ENCODE peak calls at places on chromosomes 6 and 20, in five cellular contexts. Z, K, E, R and G are unnamed samples.

GRCh38 chr6:92125681-92126080 is 1293.7 kb downstream of the EPHA7 start:
- DNase-seq in Z (no peak), K (no peak), E (no peak), R (no peak), G (no peak)

GRCh38 chr6:6366778-6367177 is 46.3 kb upstream of the F13A1 start:
- DNase-seq in Z (no peak), K (no peak), E (no peak), R (no peak), G (no peak)

GRCh38 chr20:35283441-35284266 is 918 bp downstream of the EIF6 start:
- DNase-seq in Z (no peak), K (no peak), E (no peak), R (no peak), G (no peak)

GRCh38 chr20:1491281-1491840 is at the start of gene SIRPB2:
- DNase-seq in Z (no peak), K (no peak), E (no peak), R (no peak), G (no peak)

GRCh38 chr20:4230651-4231050 is 215.3 kb upstream of the RNF24 start:
- DNase-seq in Z (no peak), K (no peak), E (no peak), R (no peak), G (no peak)

GRCh38 chr20:47127986-47128385 is 228.5 kb downstream of the ZMYND8 start:
- DNase-seq in Z (no peak), K (peak; percentile 14), E (peak; percentile 52), R (no peak), G (peak; percentile 76)

GRCh38 chr20:50434653-50435396 is 75.4 kb upstream of the PTPN1 start:
- DNase-seq in Z (no peak), K (no peak), E (no peak), R (no peak), G (no peak)

GRCh38 chr20:19130613-19130984 is 81.8 kb upstream of the SLC24A3 start:
- DNase-seq in Z (no peak), K (no peak), E (no peak), R (no peak), G (no peak)

GRCh38 chr20:45372646-45373352 is 5.3 kb downstream of the TP53TG5 start:
- DNase-seq in Z (no peak), K (no peak), E (peak; percentile 74), R (no peak), G (no peak)

GRCh38 chr20:61310954-61311353 is 58.9 kb downstream of the CDH4 start:
- DNase-seq in Z (no peak), K (no peak), E (no peak), R (no peak), G (no peak)

GRCh38 chr6:12348530-12349511 is 58.7 kb downstream of the EDN1 start:
- DNase-seq in Z (no peak), K (no peak), E (no peak), R (peak; percentile 84), G (no peak)

GRCh38 chr6:118501816-118502568 is 46.1 kb upstream of the PLN start:
- DNase-seq in Z (no peak), K (no peak), E (no peak), R (no peak), G (no peak)

GRCh38 chr6:149335924-149336323 is 18.4 kb downstream of the TAB2 start:
- DNase-seq in Z (no peak), K (no peak), E (peak; percentile 55), R (no peak), G (no peak)

GRCh38 chr20:3470208-3470626 is 601 bp upstream of the ATRN start:
- DNase-seq in Z (no peak), K (no peak), E (no peak), R (no peak), G (no peak)

DNA sequence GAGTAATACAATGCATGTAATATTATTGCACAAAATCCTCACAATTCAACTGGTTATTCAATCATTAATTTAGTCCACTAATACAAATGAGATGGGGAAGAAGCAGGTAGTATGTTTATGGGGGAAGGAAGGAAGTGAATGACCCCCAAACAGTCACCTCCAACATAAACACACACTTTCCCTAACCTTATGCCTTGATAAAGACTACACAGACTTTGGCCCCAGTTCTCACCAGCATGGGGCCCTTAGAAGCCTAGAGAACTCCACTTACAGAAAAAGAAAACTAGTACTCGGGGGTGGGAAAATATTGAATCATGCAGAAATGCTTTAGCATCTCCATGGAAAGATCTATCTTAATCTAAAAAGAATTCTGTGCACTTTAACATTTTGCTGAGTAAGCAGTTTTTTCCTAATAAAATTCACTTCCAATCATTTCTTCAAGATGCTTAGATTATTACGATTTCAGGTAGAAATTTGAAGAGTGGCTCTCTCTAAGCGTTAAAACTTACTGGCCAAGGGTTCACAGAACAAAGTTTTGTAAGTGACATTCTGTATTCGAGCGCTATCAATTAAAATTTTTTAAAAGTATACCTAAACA is 18.8 kb downstream of the ARHGAP18 start:
- DNase-seq in Z (no peak), K (no peak), E (no peak), R (no peak), G (no peak)
- H3K36me3 ChIP-seq in Z (no peaks in the 10 kb centered on the region), K (no peaks in the 10 kb centered on the region), E (no peaks in the 10 kb centered on the region), R (no peaks in the 10 kb centered on the region), G (no peaks in the 10 kb centered on the region)

DNA sequence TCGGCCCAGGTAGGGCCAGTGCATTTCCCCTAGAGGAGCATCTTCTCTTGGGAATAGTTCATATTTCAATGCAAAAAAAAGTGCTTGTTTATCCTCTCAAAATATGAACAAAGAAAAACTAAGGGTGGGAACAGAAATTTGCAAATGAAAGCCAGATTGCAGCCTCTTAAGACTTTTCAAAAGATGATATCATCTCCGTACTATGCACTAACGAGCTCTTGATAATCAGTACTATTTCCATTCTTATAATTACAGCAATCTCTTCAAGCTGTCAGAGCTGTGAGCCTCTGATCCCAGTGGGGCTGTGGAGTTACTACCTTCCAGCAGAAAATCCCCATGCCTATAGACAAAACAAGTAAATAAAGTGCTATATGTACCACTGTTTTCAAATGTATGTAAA is 77.1 kb downstream of the SOD2 start:
- DNase-seq in Z (no peak), K (no peak), E (no peak), R (no peak), G (no peak)
- H3K9me3 ChIP-seq in Z (no peaks in the 10 kb centered on the region), K (peaks cover 15% of the 10 kb centered on the region), E (peaks cover 11% of the 10 kb centered on the region), R (peaks cover 13% of the 10 kb centered on the region), G (peaks cover 3% of the 10 kb centered on the region)

DNA sequence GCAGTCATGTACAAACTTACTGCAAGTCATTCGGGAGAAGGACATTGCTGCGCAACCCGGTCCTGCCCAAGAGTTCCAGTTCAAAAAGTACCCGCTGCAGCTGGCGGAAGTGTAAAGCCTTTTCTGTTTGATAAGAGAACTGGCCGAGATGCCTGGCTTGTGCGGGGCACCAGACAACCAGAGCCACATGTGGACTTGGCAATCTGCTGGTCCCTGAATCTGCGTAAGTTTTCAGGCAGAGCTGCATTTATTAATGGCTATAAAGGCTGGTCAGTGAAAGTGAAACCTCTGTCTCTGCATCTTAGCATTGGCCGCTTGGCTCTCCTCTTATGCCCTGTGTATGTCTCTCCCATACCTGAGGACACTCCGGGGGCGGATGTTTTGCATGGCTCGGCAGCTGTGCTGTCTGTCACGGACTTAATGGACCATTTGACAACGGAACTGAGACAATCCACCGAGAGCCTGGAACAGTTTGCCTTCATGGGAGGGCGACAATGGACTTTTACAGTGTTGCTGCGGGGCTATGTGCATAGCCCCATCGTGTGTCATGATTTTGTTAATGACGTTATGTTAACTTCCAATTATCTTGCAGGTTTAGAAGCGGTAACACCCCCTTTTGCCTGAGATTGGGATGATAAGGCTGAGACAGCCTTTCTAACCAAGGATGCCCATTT is 19.8 kb upstream of the RGS17 start:
- DNase-seq in Z (no peak), K (no peak), E (no peak), R (no peak), G (peak; percentile 89)
- H3K4me3 ChIP-seq in Z (no peak overlapping the region), K (no peak overlapping the region), E (peak overlapping the region; percentile 51), R (peak overlapping the region; percentile 56), G (peak overlapping the region; percentile 61)

DNA sequence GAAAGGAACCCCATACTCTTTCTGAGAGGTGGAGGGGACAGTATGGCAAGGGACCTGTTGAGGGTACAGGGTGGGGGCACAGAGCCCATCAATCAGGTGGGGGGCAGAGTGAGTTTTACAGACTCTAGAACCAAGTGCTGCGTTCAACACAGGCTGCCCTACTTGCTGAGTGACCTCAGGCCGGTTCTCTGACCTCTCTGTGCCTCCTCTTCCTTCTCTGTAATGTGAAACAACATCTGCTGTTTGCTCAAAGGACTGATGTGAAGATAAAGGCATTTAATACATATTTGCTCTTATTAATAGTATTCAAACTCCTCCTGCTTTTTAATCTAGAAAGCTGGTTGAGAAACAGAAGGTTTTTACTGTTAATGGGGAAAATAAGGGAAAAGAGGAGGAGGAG is 25.9 kb upstream of the APMAP start:
- DNase-seq in Z (no peak), K (peak; percentile 18), E (no peak), R (no peak), G (no peak)
- H3K36me3 ChIP-seq in Z (no peaks in the 10 kb centered on the region), K (peaks cover 41% of the 10 kb centered on the region), E (no peaks in the 10 kb centered on the region), R (no peaks in the 10 kb centered on the region), G (no peaks in the 10 kb centered on the region)

DNA sequence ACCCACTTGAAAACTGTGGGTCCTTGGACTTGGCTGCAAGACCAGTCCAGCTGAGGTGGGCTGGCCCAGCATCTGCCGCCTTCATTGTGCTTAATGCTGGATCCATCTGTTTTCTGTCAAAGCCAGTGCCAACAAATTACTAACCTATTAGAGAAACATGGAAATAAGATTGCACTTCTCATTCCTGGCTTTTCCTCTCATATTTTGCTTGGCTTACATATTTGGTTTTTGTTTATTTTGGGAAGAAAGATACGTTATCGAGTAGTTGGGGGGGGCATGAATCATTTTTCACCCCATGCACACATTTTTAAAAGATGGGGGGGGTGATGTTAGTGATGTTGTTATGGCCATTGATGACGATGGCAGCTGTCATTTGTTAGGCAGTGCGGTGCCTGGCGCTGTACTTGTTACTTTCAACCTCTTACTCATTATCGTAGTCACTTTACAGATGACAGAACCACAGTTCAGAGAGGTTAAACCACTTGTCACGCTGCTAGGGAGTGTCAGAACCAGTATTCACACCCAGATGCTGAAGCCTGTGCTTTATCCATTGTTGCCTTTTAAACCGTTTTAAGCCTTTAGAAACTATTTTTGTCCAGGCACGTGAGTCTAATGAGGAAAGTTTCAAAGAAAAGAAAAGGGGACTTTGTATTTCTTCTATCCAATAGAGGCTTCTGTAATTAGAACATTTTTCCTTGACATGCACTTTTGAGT is 180.0 kb downstream of the TMEM242 start:
- DNase-seq in Z (no peak), K (no peak), E (no peak), R (no peak), G (no peak)
- H3K9me3 ChIP-seq in Z (no peaks in the 10 kb centered on the region), K (no peaks in the 10 kb centered on the region), E (no peaks in the 10 kb centered on the region), R (no peaks in the 10 kb centered on the region), G (no peaks in the 10 kb centered on the region)